ENCODE peak calls at places on chromosome 16, in seven cellular contexts. One of them, this sample, is unnamed.

GRCh38 chr16:57795431-57795878 is 6.8 kb downstream of the KIFC3 start:
- DNase-seq in neuronal stem cell: no peak
- DNase-seq in tibial nerve: no peak
- DNase-seq in hepatocyte: peak; percentile 53
- DNase-seq in pancreas: peak; percentile 79
- DNase-seq in thoracic aorta: no peak
- DNase-seq in trophoblast cell: peak; percentile 76
- DNase-seq in this sample: peak; percentile 46

GRCh38 chr16:79707867-79708266 is 107.3 kb upstream of the MAF start:
- DNase-seq in hepatocyte: peak; percentile 30
- DNase-seq in trophoblast cell: no peak
- DNase-seq in tibial nerve: no peak
- DNase-seq in pancreas: no peak
- DNase-seq in neuronal stem cell: no peak
- DNase-seq in thoracic aorta: peak; percentile 47
- DNase-seq in this sample: no peak

GRCh38 chr16:77271532-77272426 is 72.6 kb downstream of the SYCE1L start:
- DNase-seq in trophoblast cell: no peak
- DNase-seq in pancreas: no peak
- DNase-seq in thoracic aorta: no peak
- DNase-seq in hepatocyte: no peak
- DNase-seq in tibial nerve: no peak
- DNase-seq in neuronal stem cell: no peak
- DNase-seq in this sample: no peak

GRCh38 chr16:75024591-75024990 is 25.8 kb downstream of the ZNRF1 start:
- DNase-seq in neuronal stem cell: no peak
- DNase-seq in hepatocyte: no peak
- DNase-seq in thoracic aorta: no peak
- DNase-seq in tibial nerve: no peak
- DNase-seq in pancreas: no peak
- DNase-seq in trophoblast cell: no peak
- DNase-seq in this sample: no peak

GRCh38 chr16:641326-642188 is at the start of gene MCRIP2:
- DNase-seq in pancreas: peak; percentile 96
- DNase-seq in neuronal stem cell: peak; percentile 79
- DNase-seq in hepatocyte: peak; percentile 95
- DNase-seq in tibial nerve: peak; percentile 70
- DNase-seq in trophoblast cell: peak; percentile 80
- DNase-seq in thoracic aorta: no peak
- DNase-seq in this sample: peak; percentile 77

GRCh38 chr16:63447121-63447520 is 1410.9 kb upstream of the CDH8 start:
- DNase-seq in neuronal stem cell: peak; percentile 9
- DNase-seq in thoracic aorta: no peak
- DNase-seq in tibial nerve: no peak
- DNase-seq in pancreas: no peak
- DNase-seq in hepatocyte: no peak
- DNase-seq in trophoblast cell: no peak
- DNase-seq in this sample: no peak

GRCh38 chr16:9351440-9351839 is 260.0 kb downstream of the HAPSTR1 start:
- DNase-seq in trophoblast cell: no peak
- DNase-seq in thoracic aorta: no peak
- DNase-seq in hepatocyte: no peak
- DNase-seq in neuronal stem cell: no peak
- DNase-seq in tibial nerve: no peak
- DNase-seq in pancreas: peak; percentile 95
- DNase-seq in this sample: no peak

GRCh38 chr16:63617047-63617989 is 1504.5 kb downstream of the CDH11 start:
- DNase-seq in tibial nerve: no peak
- DNase-seq in pancreas: peak; percentile 54
- DNase-seq in hepatocyte: no peak
- DNase-seq in thoracic aorta: no peak
- DNase-seq in neuronal stem cell: no peak
- DNase-seq in trophoblast cell: no peak
- DNase-seq in this sample: no peak

GRCh38 chr16:4825196-4825595 is 21.9 kb downstream of the GLYR1 start:
- DNase-seq in pancreas: no peak
- DNase-seq in thoracic aorta: no peak
- DNase-seq in neuronal stem cell: no peak
- DNase-seq in tibial nerve: no peak
- DNase-seq in trophoblast cell: no peak
- DNase-seq in hepatocyte: no peak
- DNase-seq in this sample: no peak

GRCh38 chr16:58110590-58111330 is 18.4 kb downstream of the CFAP20 start:
- DNase-seq in hepatocyte: no peak
- DNase-seq in thoracic aorta: no peak
- DNase-seq in trophoblast cell: no peak
- DNase-seq in tibial nerve: no peak
- DNase-seq in neuronal stem cell: no peak
- DNase-seq in pancreas: no peak
- DNase-seq in this sample: peak; percentile 91

GRCh38 chr16:28205117-28205899 is 6.5 kb downstream of the XPO6 start:
- DNase-seq in neuronal stem cell: no peak
- DNase-seq in hepatocyte: no peak
- DNase-seq in tibial nerve: no peak
- DNase-seq in pancreas: no peak
- DNase-seq in trophoblast cell: no peak
- DNase-seq in thoracic aorta: no peak
- DNase-seq in this sample: no peak

GRCh38 chr16:3057181-3058166 is 8.0 kb upstream of the IL32 start:
- DNase-seq in hepatocyte: no peak
- DNase-seq in pancreas: peak; percentile 21
- DNase-seq in trophoblast cell: no peak
- DNase-seq in neuronal stem cell: no peak
- DNase-seq in tibial nerve: no peak
- DNase-seq in thoracic aorta: no peak
- DNase-seq in this sample: no peak

GRCh38 chr16:21667575-21667974 is 3.8 kb downstream of the OTOA start:
- DNase-seq in tibial nerve: no peak
- DNase-seq in pancreas: no peak
- DNase-seq in trophoblast cell: no peak
- DNase-seq in neuronal stem cell: no peak
- DNase-seq in thoracic aorta: no peak
- DNase-seq in hepatocyte: no peak
- DNase-seq in this sample: no peak

GRCh38 chr16:67238806-67239470 is 8.3 kb downstream of the FHOD1 start:
- DNase-seq in neuronal stem cell: no peak
- DNase-seq in pancreas: peak; percentile 27
- DNase-seq in tibial nerve: no peak
- DNase-seq in hepatocyte: no peak
- DNase-seq in thoracic aorta: no peak
- DNase-seq in trophoblast cell: no peak
- DNase-seq in this sample: no peak
- H3K36me3 ChIP-seq in neuronal stem cell: peaks cover 53% of the 10 kb centered on the region
- H3K36me3 ChIP-seq in pancreas: peaks cover 20% of the 10 kb centered on the region
- H3K36me3 ChIP-seq in tibial nerve: peaks cover 60% of the 10 kb centered on the region
- H3K36me3 ChIP-seq in hepatocyte: no peaks in the 10 kb centered on the region
- H3K36me3 ChIP-seq in thoracic aorta: peaks cover 33% of the 10 kb centered on the region
- H3K36me3 ChIP-seq in trophoblast cell: peaks cover 28% of the 10 kb centered on the region
- H3K36me3 ChIP-seq in this sample: peaks cover 14% of the 10 kb centered on the region

GRCh38 chr16:81431554-81432353 is 12.9 kb upstream of the CMIP start:
- DNase-seq in thoracic aorta: no peak
- DNase-seq in tibial nerve: no peak
- DNase-seq in trophoblast cell: peak; percentile 92
- DNase-seq in pancreas: no peak
- DNase-seq in hepatocyte: no peak
- DNase-seq in neuronal stem cell: no peak
- DNase-seq in this sample: no peak
- H3K27ac ChIP-seq in thoracic aorta: no peak overlapping the region
- H3K27ac ChIP-seq in tibial nerve: peak overlapping the region; percentile 35
- H3K27ac ChIP-seq in trophoblast cell: peak overlapping the region; percentile 5
- H3K27ac ChIP-seq in pancreas: no peak overlapping the region
- H3K27ac ChIP-seq in hepatocyte: no peak overlapping the region
- H3K27ac ChIP-seq in neuronal stem cell: no peak overlapping the region
- H3K27ac ChIP-seq in this sample: no peak overlapping the region

GRCh38 chr16:49050607-49051006 is 231.0 kb downstream of the CBLN1 start:
- DNase-seq in pancreas: no peak
- DNase-seq in trophoblast cell: no peak
- DNase-seq in tibial nerve: no peak
- DNase-seq in hepatocyte: peak; percentile 43
- DNase-seq in neuronal stem cell: no peak
- DNase-seq in thoracic aorta: no peak
- DNase-seq in this sample: no peak

GRCh38 chr16:49048557-49048956 is 233.1 kb downstream of the CBLN1 start:
- DNase-seq in trophoblast cell: no peak
- DNase-seq in hepatocyte: no peak
- DNase-seq in pancreas: no peak
- DNase-seq in tibial nerve: no peak
- DNase-seq in neuronal stem cell: no peak
- DNase-seq in thoracic aorta: no peak
- DNase-seq in this sample: no peak

GRCh38 chr16:49049644-49050043 is 232.0 kb downstream of the CBLN1 start:
- DNase-seq in hepatocyte: no peak
- DNase-seq in trophoblast cell: no peak
- DNase-seq in pancreas: no peak
- DNase-seq in tibial nerve: no peak
- DNase-seq in thoracic aorta: no peak
- DNase-seq in neuronal stem cell: no peak
- DNase-seq in this sample: no peak

GRCh38 chr16:49051626-49052025 is 230.0 kb downstream of the CBLN1 start:
- DNase-seq in tibial nerve: no peak
- DNase-seq in neuronal stem cell: no peak
- DNase-seq in hepatocyte: no peak
- DNase-seq in trophoblast cell: no peak
- DNase-seq in thoracic aorta: no peak
- DNase-seq in pancreas: no peak
- DNase-seq in this sample: no peak

GRCh38 chr16:49049191-49049590 is 232.4 kb downstream of the CBLN1 start:
- DNase-seq in tibial nerve: no peak
- DNase-seq in hepatocyte: no peak
- DNase-seq in neuronal stem cell: no peak
- DNase-seq in thoracic aorta: no peak
- DNase-seq in trophoblast cell: no peak
- DNase-seq in pancreas: no peak
- DNase-seq in this sample: no peak
- H3K4me3 ChIP-seq in tibial nerve: no peak overlapping the region
- H3K4me3 ChIP-seq in hepatocyte: no peak overlapping the region
- H3K4me3 ChIP-seq in neuronal stem cell: no peak overlapping the region
- H3K4me3 ChIP-seq in thoracic aorta: no peak overlapping the region
- H3K4me3 ChIP-seq in trophoblast cell: no peak overlapping the region
- H3K4me3 ChIP-seq in pancreas: no peak overlapping the region
- H3K4me3 ChIP-seq in this sample: no peak overlapping the region

GRCh38 chr16:72013888-72014538 is 5.5 kb downstream of the DHODH start:
- DNase-seq in tibial nerve: no peak
- DNase-seq in thoracic aorta: no peak
- DNase-seq in neuronal stem cell: no peak
- DNase-seq in hepatocyte: no peak
- DNase-seq in pancreas: no peak
- DNase-seq in trophoblast cell: no peak
- DNase-seq in this sample: no peak
- H3K36me3 ChIP-seq in tibial nerve: peaks cover 67% of the 10 kb centered on the region
- H3K36me3 ChIP-seq in thoracic aorta: peaks cover 2% of the 10 kb centered on the region
- H3K36me3 ChIP-seq in neuronal stem cell: peaks cover 74% of the 10 kb centered on the region
- H3K36me3 ChIP-seq in hepatocyte: no peaks in the 10 kb centered on the region
- H3K36me3 ChIP-seq in pancreas: no peaks in the 10 kb centered on the region
- H3K36me3 ChIP-seq in trophoblast cell: peaks cover 2% of the 10 kb centered on the region
- H3K36me3 ChIP-seq in this sample: no peaks in the 10 kb centered on the region

GRCh38 chr16:86494039-86494564 is 16.2 kb upstream of the FOXF1 start:
- DNase-seq in tibial nerve: no peak
- DNase-seq in thoracic aorta: no peak
- DNase-seq in neuronal stem cell: no peak
- DNase-seq in pancreas: no peak
- DNase-seq in hepatocyte: no peak
- DNase-seq in trophoblast cell: no peak
- DNase-seq in this sample: no peak

GRCh38 chr16:86494565-86495356 is 15.6 kb upstream of the FOXF1 start:
- DNase-seq in tibial nerve: no peak
- DNase-seq in neuronal stem cell: no peak
- DNase-seq in trophoblast cell: no peak
- DNase-seq in thoracic aorta: no peak
- DNase-seq in hepatocyte: no peak
- DNase-seq in pancreas: no peak
- DNase-seq in this sample: no peak

GRCh38 chr16:86492267-86492960 is 17.9 kb upstream of the FOXF1 start:
- DNase-seq in pancreas: no peak
- DNase-seq in trophoblast cell: no peak
- DNase-seq in hepatocyte: no peak
- DNase-seq in thoracic aorta: no peak
- DNase-seq in neuronal stem cell: no peak
- DNase-seq in tibial nerve: no peak
- DNase-seq in this sample: no peak

GRCh38 chr16:86491643-86492030 is 18.7 kb upstream of the FOXF1 start:
- DNase-seq in tibial nerve: no peak
- DNase-seq in thoracic aorta: no peak
- DNase-seq in pancreas: no peak
- DNase-seq in trophoblast cell: no peak
- DNase-seq in hepatocyte: no peak
- DNase-seq in neuronal stem cell: no peak
- DNase-seq in this sample: no peak

GRCh38 chr16:86492961-86493639 is 17.2 kb upstream of the FOXF1 start:
- DNase-seq in neuronal stem cell: no peak
- DNase-seq in pancreas: no peak
- DNase-seq in hepatocyte: no peak
- DNase-seq in tibial nerve: no peak
- DNase-seq in thoracic aorta: no peak
- DNase-seq in trophoblast cell: no peak
- DNase-seq in this sample: no peak
- H3K27ac ChIP-seq in neuronal stem cell: no peak overlapping the region
- H3K27ac ChIP-seq in pancreas: no peak overlapping the region
- H3K27ac ChIP-seq in hepatocyte: peak overlapping the region; percentile 83
- H3K27ac ChIP-seq in tibial nerve: no peak overlapping the region
- H3K27ac ChIP-seq in thoracic aorta: no peak overlapping the region
- H3K27ac ChIP-seq in trophoblast cell: no peak overlapping the region
- H3K27ac ChIP-seq in this sample: no peak overlapping the region

GRCh38 chr16:88940196-88941050 is 36.6 kb downstream of the CBFA2T3 start:
- DNase-seq in thoracic aorta: no peak
- DNase-seq in tibial nerve: no peak
- DNase-seq in hepatocyte: no peak
- DNase-seq in trophoblast cell: no peak
- DNase-seq in neuronal stem cell: no peak
- DNase-seq in pancreas: peak; percentile 93
- DNase-seq in this sample: peak; percentile 33

GRCh38 chr16:88938933-88939813 is 37.8 kb downstream of the CBFA2T3 start:
- DNase-seq in hepatocyte: no peak
- DNase-seq in pancreas: peak; percentile 68
- DNase-seq in trophoblast cell: no peak
- DNase-seq in neuronal stem cell: no peak
- DNase-seq in tibial nerve: no peak
- DNase-seq in thoracic aorta: no peak
- DNase-seq in this sample: no peak

GRCh38 chr16:88941051-88941932 is 35.7 kb downstream of the CBFA2T3 start:
- DNase-seq in trophoblast cell: no peak
- DNase-seq in thoracic aorta: no peak
- DNase-seq in tibial nerve: no peak
- DNase-seq in neuronal stem cell: no peak
- DNase-seq in hepatocyte: peak; percentile 59
- DNase-seq in pancreas: peak; percentile 83
- DNase-seq in this sample: peak; percentile 31

GRCh38 chr16:88938119-88938932 is 38.7 kb downstream of the CBFA2T3 start:
- DNase-seq in tibial nerve: no peak
- DNase-seq in trophoblast cell: no peak
- DNase-seq in pancreas: peak; percentile 71
- DNase-seq in neuronal stem cell: no peak
- DNase-seq in thoracic aorta: no peak
- DNase-seq in hepatocyte: no peak
- DNase-seq in this sample: no peak

DNA sequence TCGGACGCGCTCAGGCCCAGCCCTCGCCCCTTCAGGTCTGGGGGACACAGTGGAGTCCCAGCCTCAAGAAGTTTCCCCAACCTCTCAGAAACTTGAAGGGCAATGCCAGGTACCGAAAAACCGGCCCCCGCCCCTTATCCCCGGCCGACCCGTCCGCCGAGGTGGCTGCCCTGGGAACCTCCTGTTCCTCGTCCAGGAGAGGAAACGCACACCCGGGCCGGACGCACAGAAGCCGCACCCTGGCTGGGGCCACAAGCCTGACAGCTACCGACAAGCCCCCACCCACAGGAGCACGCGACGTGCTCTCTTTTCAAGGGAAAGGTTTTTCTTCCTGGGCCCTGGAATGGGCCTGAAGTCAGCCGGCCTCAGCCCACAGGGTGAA is 37.2 kb downstream of the CBFA2T3 start:
- DNase-seq in tibial nerve: no peak
- DNase-seq in trophoblast cell: no peak
- DNase-seq in hepatocyte: no peak
- DNase-seq in thoracic aorta: no peak
- DNase-seq in pancreas: peak; percentile 81
- DNase-seq in neuronal stem cell: no peak
- DNase-seq in this sample: no peak
- H3K4me3 ChIP-seq in tibial nerve: peak overlapping the region; percentile 41
- H3K4me3 ChIP-seq in trophoblast cell: no peak overlapping the region
- H3K4me3 ChIP-seq in hepatocyte: no peak overlapping the region
- H3K4me3 ChIP-seq in thoracic aorta: peak overlapping the region; percentile 63
- H3K4me3 ChIP-seq in pancreas: peak overlapping the region; percentile 76
- H3K4me3 ChIP-seq in neuronal stem cell: peak overlapping the region; percentile 83
- H3K4me3 ChIP-seq in this sample: no peak overlapping the region